ENCODE peak calls at places on chromosomes 4 and X, in nine cellular contexts. X is thyroid gland; E is cardiac muscle cell; B is CD4-positive, CD25-positive, alpha-beta regulatory T cell; D is Caco-2; P is suprapubic skin; S is right lobe of liver; A is astrocyte; C is IMR-90. W is an unnamed sample. For H3K36me3, the result is how much of the 10 kb centered on the place peaks cover.

GRCh38 chr4:154467886-154468285 is 23.7 kb downstream of the DCHS2 start:
- DNase-seq in X (no peak), E (no peak), B (no peak), D (no peak), P (no peak), S (no peak), A (peak), C (peak), W (no peak)

GRCh38 chr4:136329042-136329662 is 1203.1 kb downstream of the PCDH18 start:
- DNase-seq in X (no peak), E (peak), B (no peak), D (no peak), P (no peak), S (no peak), A (no peak), C (no peak), W (no peak)

GRCh38 chr4:172707622-172708021 is 461.0 kb upstream of the GALNT7 start:
- DNase-seq in X (no peak), E (no peak), B (no peak), D (no peak), P (no peak), S (no peak), A (no peak), C (no peak), W (no peak)

GRCh38 chr4:111989817-111990216 is 155.4 kb upstream of the FAM241A start:
- DNase-seq in X (no peak), E (no peak), B (no peak), D (no peak), P (no peak), S (no peak), A (no peak), C (no peak), W (no peak)

GRCh38 chr4:173515458-173515857 is 14.6 kb downstream of the HAND2 start:
- DNase-seq in X (no peak), E (no peak), B (no peak), D (no peak), P (no peak), S (no peak), A (no peak), C (no peak), W (no peak)

GRCh38 chrX:9340619-9341304 is 124.1 kb upstream of the TBL1X start:
- DNase-seq in X (peak), E (no peak), B (peak), D (no peak), P (no peak), S (no peak), A (peak), C (peak), W (no peak)

GRCh38 chr4:73408181-73408867 is 4.2 kb downstream of the ALB start:
- DNase-seq in X (no peak), E (no peak), B (no peak), D (no peak), P (no peak), S (no peak), A (no peak), C (no peak), W (no peak)

GRCh38 chr4:104393649-104394048 is 101.0 kb downstream of the CXXC4 start:
- DNase-seq in X (no peak), E (no peak), B (no peak), D (no peak), P (no peak), S (no peak), A (no peak), C (no peak), W (no peak)

GRCh38 chrX:16222123-16222522 is 54.8 kb downstream of the MAGEB17 start:
- DNase-seq in X (no peak), E (no peak), B (no peak), D (no peak), P (no peak), S (no peak), A (peak), C (peak), W (peak)

GRCh38 chr4:78519962-78520361 is 31.6 kb upstream of the ANXA3 start:
- DNase-seq in X (no peak), E (no peak), B (no peak), D (no peak), P (no peak), S (no peak), A (no peak), C (no peak), W (no peak)

GRCh38 chr4:138632856-138633255 is 382.7 kb upstream of the NOCT start:
- DNase-seq in X (no peak), E (no peak), B (no peak), D (no peak), P (no peak), S (no peak), A (peak), C (no peak), W (no peak)

GRCh38 chrX:132219343-132219768 is at the start of gene RAP2C:
- DNase-seq in X (peak), E (peak), B (peak), D (peak), P (peak), S (peak), A (peak), C (peak), W (no peak)
- H3K36me3 ChIP-seq in X (under half), E (under half), B (under half), D (under half), P (under half), S (under half), A (under half), C (under half), W (under half)

DNA sequence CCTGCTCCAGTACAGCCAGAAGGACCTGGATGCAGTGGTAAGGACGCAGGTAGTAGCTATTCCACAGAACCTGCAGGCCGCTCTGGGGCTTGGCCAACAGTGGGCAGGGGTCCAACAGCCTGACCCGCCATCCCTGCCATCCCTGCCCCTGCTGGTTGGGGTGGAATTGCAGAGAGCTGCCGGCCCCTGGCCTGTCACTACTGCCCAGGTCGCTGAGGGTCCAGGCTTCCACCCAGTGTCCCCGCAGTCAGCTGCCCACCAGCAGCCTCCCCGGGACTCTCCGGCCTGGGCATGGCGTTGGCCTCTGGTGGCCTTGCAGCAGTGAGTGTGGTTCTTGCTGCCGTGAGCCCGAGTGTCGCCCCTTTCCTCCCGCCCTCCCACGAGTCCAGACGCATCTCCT is 16.3 kb downstream of the TACC3 start:
- DNase-seq in X (no peak), E (no peak), B (no peak), D (no peak), P (no peak), S (no peak), A (no peak), C (no peak), W (no peak)
- H3K36me3 ChIP-seq in X (under half), E (under half), B (half or more), D (under half), P (half or more), S (under half), A (under half), C (half or more), W (under half)

GRCh38 chr4:186627226-186627865 is 72.0 kb upstream of the MTNR1A start:
- DNase-seq in X (no peak), E (no peak), B (no peak), D (no peak), P (no peak), S (no peak), A (peak), C (peak), W (no peak)
- H3K36me3 ChIP-seq in X (under half), E (under half), B (under half), D (under half), P (half or more), S (under half), A (under half), C (half or more), W (under half)

DNA sequence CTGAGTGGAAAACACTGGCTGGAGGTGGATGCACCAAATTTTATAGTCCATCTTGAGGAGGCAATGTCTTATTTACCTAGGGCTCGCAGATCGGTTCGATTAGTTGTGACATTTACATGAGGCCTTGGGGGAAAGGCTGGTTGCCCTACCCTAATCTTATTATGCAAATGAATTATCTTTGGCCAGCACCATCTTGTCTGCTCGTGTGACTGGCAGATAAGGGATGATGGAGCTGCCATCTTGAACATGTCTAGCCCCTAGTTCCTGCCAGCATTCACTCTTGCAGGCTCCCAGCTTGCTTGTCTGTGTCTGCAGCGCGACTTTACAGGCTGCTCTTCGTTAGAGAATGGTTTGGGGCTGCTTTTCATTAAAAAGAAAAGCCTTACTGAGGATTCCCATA is 61.9 kb downstream of the SEC24B start:
- DNase-seq in X (no peak), E (no peak), B (no peak), D (no peak), P (no peak), S (no peak), A (no peak), C (no peak), W (no peak)
- H3K36me3 ChIP-seq in X (under half), E (under half), B (half or more), D (under half), P (half or more), S (under half), A (under half), C (under half), W (under half)

GRCh38 chr4:8411351-8412180 is 29.0 kb downstream of the ACOX3 start:
- DNase-seq in X (no peak), E (no peak), B (no peak), D (no peak), P (no peak), S (no peak), A (no peak), C (no peak), W (no peak)

GRCh38 chr4:8410066-8410600 is 30.4 kb downstream of the ACOX3 start:
- DNase-seq in X (no peak), E (no peak), B (no peak), D (no peak), P (no peak), S (no peak), A (no peak), C (no peak), W (no peak)

GRCh38 chr4:8409271-8410065 is 31.1 kb downstream of the ACOX3 start:
- DNase-seq in X (no peak), E (no peak), B (peak), D (no peak), P (no peak), S (peak), A (no peak), C (no peak), W (no peak)

GRCh38 chr4:8412288-8412687 is 28.2 kb downstream of the ACOX3 start:
- DNase-seq in X (no peak), E (no peak), B (no peak), D (no peak), P (no peak), S (no peak), A (no peak), C (no peak), W (no peak)

DNA sequence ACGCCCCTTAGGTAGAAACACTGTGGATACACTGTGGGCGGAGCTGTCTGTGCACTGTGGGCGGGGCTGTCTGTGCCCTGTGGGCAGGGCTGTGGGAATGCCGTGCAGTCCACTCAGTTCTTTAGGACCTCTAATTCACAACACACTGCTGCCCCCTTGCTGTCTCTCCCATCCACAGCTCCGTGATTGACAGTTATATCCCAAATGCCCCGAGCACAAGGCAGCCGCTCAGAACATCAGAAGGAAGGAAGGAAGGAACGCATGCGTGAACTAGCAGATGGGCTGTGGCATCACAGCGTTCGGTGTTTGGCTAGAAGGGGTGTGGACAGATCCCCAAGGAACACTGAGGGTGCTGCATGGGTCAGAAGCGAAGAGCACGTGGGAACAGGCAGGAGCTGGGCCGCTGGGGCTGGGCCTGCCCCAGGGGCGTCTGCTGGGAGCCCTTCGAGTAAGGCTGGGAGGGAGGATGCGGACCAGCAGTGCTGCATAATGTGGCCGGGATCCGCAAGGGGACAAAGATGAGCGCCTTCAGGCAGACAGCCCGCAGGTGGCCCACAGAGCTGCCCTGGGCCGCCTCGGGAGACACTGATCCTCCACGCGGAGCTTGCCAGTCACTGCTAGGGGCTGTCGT is 29.8 kb downstream of the ACOX3 start:
- DNase-seq in X (no peak), E (peak), B (no peak), D (peak), P (no peak), S (peak), A (no peak), C (peak), W (no peak)
- H3K36me3 ChIP-seq in X (under half), E (under half), B (under half), D (under half), P (half or more), S (under half), A (under half), C (under half), W (under half)

W was measured in BJ.